ENCODE peak calls at places on chromosomes 11 and 22, in seven cellular contexts. D is T-cell, L is left ventricle myocardium superior, O is left cardiac atrium, F is heart left ventricle, R is upper lobe of right lung, E is heart right ventricle. C is an unnamed sample.

GRCh38 chr11:126736682-126737404 is 263.7 kb downstream of the KIRREL3 start:
- ATAC-seq in R (peak), O (peak), E (no peak), D (no peak), F (no peak), L (no peak), C (no peak)

GRCh38 chr11:36583667-36584066 is 10.6 kb upstream of the IFTAP start:
- ATAC-seq in L (no peak), D (no peak), E (no peak), F (no peak), O (no peak), R (no peak), C (no peak)

GRCh38 chr11:1005913-1006312 is 30.6 kb downstream of the MUC6 start:
- ATAC-seq in E (no peak), D (no peak), R (no peak), O (no peak), L (peak), F (peak), C (no peak)

GRCh38 chr11:35852056-35852455 is 91.8 kb upstream of the LDLRAD3 start:
- ATAC-seq in L (peak), D (no peak), R (peak), F (peak), E (no peak), O (peak), C (peak)

GRCh38 chr11:4697583-4697982 is at the start of gene OR51E2:
- ATAC-seq in F (no peak), O (peak), E (no peak), D (no peak), L (no peak), R (no peak), C (peak)

GRCh38 chr11:69055598-69056516 is 7.1 kb downstream of the TPCN2 start:
- ATAC-seq in O (no peak), D (peak), L (peak), E (peak), R (peak), F (peak), C (peak)

GRCh38 chr11:100585728-100586127 is 101.4 kb upstream of the ARHGAP42 start:
- ATAC-seq in O (peak), F (peak), D (no peak), R (no peak), E (peak), L (peak), C (peak)

GRCh38 chr11:128482512-128483191 is 104.7 kb downstream of the ETS1 start:
- ATAC-seq in O (peak), E (peak), L (peak), F (peak), R (peak), D (peak), C (peak)

GRCh38 chr11:2531277-2531986 is 86.6 kb downstream of the KCNQ1 start:
- ATAC-seq in E (peak), O (peak), D (peak), L (peak), R (peak), F (peak), C (peak)

GRCh38 chr22:32634424-32634981 is 159.9 kb downstream of the FBXO7 start:
- ATAC-seq in F (no peak), O (no peak), D (no peak), E (no peak), L (no peak), R (peak), C (no peak)

GRCh38 chr11:65381721-65382035 is 768 bp downstream of the SLC25A45 start:
- ATAC-seq in O (peak), E (peak), F (peak), R (peak), L (peak), D (no peak), C (peak)

GRCh38 chr11:100753562-100753961 is 66.5 kb downstream of the ARHGAP42 start:
- ATAC-seq in F (no peak), L (peak), O (peak), D (no peak), R (no peak), E (no peak), C (no peak)

GRCh38 chr22:37030560-37031281 is 11.2 kb downstream of the MPST start:
- ATAC-seq in R (no peak), E (no peak), F (no peak), D (no peak), O (no peak), L (no peak), C (no peak)

GRCh38 chr11:126929186-126930085 is 71.1 kb downstream of the KIRREL3 start:
- ATAC-seq in D (no peak), R (peak), E (peak), L (peak), O (no peak), F (peak), C (peak)

GRCh38 chr11:113778111-113778910 is 1.3 kb upstream of the CLDN25 start:
- ATAC-seq in L (peak), E (peak), R (no peak), F (peak), O (peak), D (no peak), C (no peak)

GRCh38 chr22:28967163-28967562 is 83.8 kb downstream of the ZNRF3 start:
- ATAC-seq in D (no peak), F (no peak), E (no peak), L (no peak), R (no peak), O (no peak), C (no peak)

GRCh38 chr22:46969491-46969890 is 207.0 kb downstream of the TBC1D22A start:
- ATAC-seq in R (no peak), F (no peak), L (no peak), E (no peak), D (no peak), O (no peak), C (no peak)

C was measured in gastroesophageal sphincter.